ENCODE peak calls at places on chromosomes 16 and 17, in six cellular contexts. H, W, D, Q, L and G are unnamed samples.
A peak's percentile ranks its signal among the peaks of the same experiment; 100 is the strongest.

GRCh38 chr17:78725448-78726021 is 56.5 kb downstream of the CYTH1 start:
- DNase-seq in H (no peak), W (no peak), D (no peak), Q (no peak), L (no peak), G (no peak)

GRCh38 chr17:700504-701094 is 14.0 kb downstream of the VPS53 start:
- DNase-seq in H (no peak), W (no peak), D (peak; percentile 50), Q (no peak), L (no peak), G (no peak)

GRCh38 chr17:43714338-43715149 is 44.0 kb downstream of the SOST start:
- DNase-seq in H (no peak), W (no peak), D (no peak), Q (no peak), L (no peak), G (no peak)

GRCh38 chr16:51981725-51982124 is 565.2 kb downstream of the TOX3 start:
- DNase-seq in H (no peak), W (no peak), D (no peak), Q (no peak), L (no peak), G (no peak)

GRCh38 chr16:2856061-2856670 is 1.8 kb downstream of the PRSS22 start:
- DNase-seq in H (no peak), W (no peak), D (no peak), Q (no peak), L (no peak), G (peak; percentile 50)

GRCh38 chr17:72408641-72409040 is 287.8 kb downstream of the SOX9 start:
- DNase-seq in H (no peak), W (no peak), D (no peak), Q (no peak), L (no peak), G (no peak)

GRCh38 chr17:4708436-4708835 is 2.0 kb upstream of the ARRB2 start:
- DNase-seq in H (no peak), W (no peak), D (peak; percentile 24), Q (no peak), L (no peak), G (no peak)

GRCh38 chr16:720507-720989 is 398 bp upstream of the ANTKMT start:
- DNase-seq in H (peak; percentile 66), W (peak; percentile 43), D (peak; percentile 53), Q (no peak), L (peak; percentile 69), G (peak; percentile 78)

GRCh38 chr17:7122386-7122785 is 7.8 kb upstream of the ASGR2 start:
- DNase-seq in H (no peak), W (no peak), D (peak; percentile 17), Q (no peak), L (no peak), G (no peak)

GRCh38 chr17:81487487-81488275 is 24.9 kb downstream of the ACTG1 start:
- DNase-seq in H (peak; percentile 76), W (peak; percentile 65), D (peak; percentile 47), Q (peak; percentile 67), L (peak; percentile 87), G (peak; percentile 91)

GRCh38 chr17:61411114-61411943 is 11.7 kb downstream of the TBX2 start:
- DNase-seq in H (peak; percentile 73), W (no peak), D (no peak), Q (no peak), L (peak; percentile 68), G (peak; percentile 84)

GRCh38 chr17:40251576-40251975 is 32.5 kb downstream of the WIPF2 start:
- DNase-seq in H (peak; percentile 28), W (no peak), D (peak; percentile 86), Q (no peak), L (no peak), G (no peak)

GRCh38 chr16:78727536-78727935 is 628.1 kb downstream of the WWOX start:
- DNase-seq in H (no peak), W (no peak), D (no peak), Q (no peak), L (no peak), G (no peak)

GRCh38 chr17:1260762-1261161 is 9.5 kb upstream of the BHLHA9 start:
- DNase-seq in H (no peak), W (no peak), D (no peak), Q (no peak), L (no peak), G (no peak)

GRCh38 chr17:58527949-58528348 is 13.5 kb upstream of the MTMR4 start:
- DNase-seq in H (no peak), W (peak; percentile 85), D (peak; percentile 54), Q (no peak), L (no peak), G (no peak)

GRCh38 chr16:80007216-80007615 is 406.7 kb upstream of the MAF start:
- DNase-seq in H (no peak), W (no peak), D (no peak), Q (no peak), L (no peak), G (no peak)

GRCh38 chr17:8894189-8894611 is 26.7 kb upstream of the PIK3R6 start:
- DNase-seq in H (no peak), W (no peak), D (no peak), Q (no peak), L (peak; percentile 14), G (peak; percentile 51)

GRCh38 chr16:54912720-54913119 is 17.9 kb upstream of the IRX5 start:
- DNase-seq in H (no peak), W (no peak), D (no peak), Q (no peak), L (no peak), G (no peak)

GRCh38 chr16:3637371-3637923 is 17.0 kb upstream of the DNASE1 start:
- DNase-seq in H (no peak), W (no peak), D (no peak), Q (no peak), L (no peak), G (no peak)

GRCh38 chr17:16987001-16987829 is 15.3 kb upstream of the TNFRSF13B start:
- DNase-seq in H (no peak), W (no peak), D (no peak), Q (no peak), L (no peak), G (no peak)

GRCh38 chr17:80892019-80892855 is 99.4 kb upstream of the CHMP6 start:
- DNase-seq in H (peak; percentile 85), W (no peak), D (peak; percentile 98), Q (peak; percentile 63), L (peak; percentile 69), G (no peak)

GRCh38 chr16:85416267-85417109 is 196.6 kb upstream of the GSE1 start:
- DNase-seq in H (peak; percentile 45), W (no peak), D (peak; percentile 42), Q (peak; percentile 41), L (peak; percentile 48), G (peak; percentile 79)

GRCh38 chr16:49788936-49789335 is 67.0 kb downstream of the ZNF423 start:
- DNase-seq in H (no peak), W (no peak), D (no peak), Q (no peak), L (no peak), G (no peak)

GRCh38 chr16:75116081-75116910 is at the start of gene LDHD:
- DNase-seq in H (peak; percentile 79), W (peak; percentile 74), D (peak; percentile 41), Q (no peak), L (peak; percentile 83), G (peak; percentile 85)

GRCh38 chr16:4360538-4361021 is 9.5 kb upstream of the PAM16 start:
- DNase-seq in H (no peak), W (no peak), D (no peak), Q (no peak), L (no peak), G (no peak)

GRCh38 chr17:76381633-76382304 is 2.6 kb upstream of the SPHK1 start:
- DNase-seq in H (peak; percentile 51), W (no peak), D (no peak), Q (no peak), L (no peak), G (no peak)

GRCh38 chr17:16374129-16374528 is 6.8 kb upstream of the UBB start:
- DNase-seq in H (no peak), W (no peak), D (peak; percentile 87), Q (no peak), L (peak; percentile 28), G (no peak)

GRCh38 chr16:19898924-19899604 is 14.4 kb upstream of the GPRC5B start:
- DNase-seq in H (peak; percentile 44), W (no peak), D (peak; percentile 73), Q (no peak), L (no peak), G (no peak)

GRCh38 chr17:76022285-76022684 is 4.8 kb downstream of the EVPL start:
- DNase-seq in H (no peak), W (no peak), D (no peak), Q (no peak), L (no peak), G (no peak)

GRCh38 chr17:73430165-73430680 is 118.4 kb upstream of the CDC42EP4 start:
- DNase-seq in H (no peak), W (no peak), D (no peak), Q (no peak), L (no peak), G (no peak)

GRCh38 chr16:81632392-81633146 is 146.5 kb upstream of the PLCG2 start:
- DNase-seq in H (no peak), W (no peak), D (peak; percentile 72), Q (peak; percentile 55), L (no peak), G (no peak)

GRCh38 chr16:23690771-23691482 is 12.2 kb downstream of the PLK1 start:
- DNase-seq in H (no peak), W (no peak), D (no peak), Q (no peak), L (no peak), G (no peak)

GRCh38 chr17:50123649-50124349 is 6.2 kb downstream of the SAMD14 start:
- DNase-seq in H (no peak), W (peak; percentile 4), D (no peak), Q (no peak), L (no peak), G (no peak)

GRCh38 chr17:76191891-76192290 is 48.4 kb downstream of the RNF157 start:
- DNase-seq in H (no peak), W (no peak), D (no peak), Q (no peak), L (no peak), G (no peak)

GRCh38 chr17:58741121-58741625 is 14.5 kb upstream of the PPM1E start:
- DNase-seq in H (no peak), W (no peak), D (peak; percentile 92), Q (no peak), L (no peak), G (no peak)

GRCh38 chr16:1791943-1792812 is 1.3 kb downstream of the IGFALS start:
- DNase-seq in H (no peak), W (no peak), D (no peak), Q (no peak), L (no peak), G (peak; percentile 58)

GRCh38 chr17:17781591-17782424 is 55.0 kb downstream of the SREBF1 start:
- DNase-seq in H (peak; percentile 87), W (peak; percentile 83), D (peak; percentile 37), Q (no peak), L (peak; percentile 86), G (peak; percentile 86)

GRCh38 chr17:76681222-76682137 is 29.3 kb downstream of the MXRA7 start:
- DNase-seq in H (peak; percentile 73), W (no peak), D (peak; percentile 69), Q (peak; percentile 49), L (peak; percentile 69), G (peak; percentile 84)